ENCODE peak calls at places on chromosomes 4 and X, in five cellular contexts. E, L, G, J and N are unnamed samples.

GRCh38 chrX:23773601-23774175 is 9.3 kb upstream of the SAT1 start:
- DNase-seq in G (no peak), L (no peak), J (no peak), E (no peak), N (peak)

GRCh38 chr4:57048590-57049304 is 61.4 kb downstream of the IGFBP7 start:
- DNase-seq in L (no peak), J (no peak), G (no peak), E (no peak), N (no peak)

GRCh38 chrX:100980608-100981497 is 11.3 kb downstream of the ARL13A start:
- DNase-seq in G (no peak), E (peak), J (no peak), L (peak), N (no peak)

GRCh38 chr4:37470243-37470642 is 215.9 kb downstream of the RELL1 start:
- DNase-seq in G (no peak), L (no peak), E (no peak), J (no peak), N (no peak)

GRCh38 chrX:17046478-17047097 is 100.1 kb downstream of the REPS2 start:
- DNase-seq in E (no peak), L (peak), J (no peak), G (peak), N (peak)

GRCh38 chr4:78990938-78991810 is 51.9 kb upstream of the PAQR3 start:
- DNase-seq in J (no peak), G (no peak), L (no peak), E (no peak), N (no peak)

GRCh38 chrX:23465985-23466384 is 131.3 kb downstream of the PTCHD1 start:
- DNase-seq in L (no peak), E (no peak), J (no peak), G (no peak), N (no peak)

GRCh38 chr4:19888587-19888986 is 363.1 kb upstream of the SLIT2 start:
- DNase-seq in G (no peak), E (no peak), J (no peak), L (no peak), N (no peak)

GRCh38 chr4:136741468-136741867 is 790.8 kb downstream of the PCDH18 start:
- DNase-seq in J (no peak), E (no peak), G (no peak), L (no peak), N (no peak)

GRCh38 chr4:27463816-27464215 is 603.2 kb downstream of the STIM2 start:
- DNase-seq in L (peak), E (no peak), G (no peak), J (no peak), N (no peak)

GRCh38 chr4:188663369-188663768 is 524.1 kb downstream of the TRIML1 start:
- DNase-seq in L (no peak), E (no peak), G (no peak), J (no peak), N (no peak)

GRCh38 chr4:157220026-157220881 is at the start of gene GRIA2:
- DNase-seq in E (no peak), L (no peak), G (no peak), J (no peak), N (no peak)

GRCh38 chrX:10769165-10769564 is 148.8 kb upstream of the MID1 start:
- DNase-seq in G (no peak), E (no peak), J (no peak), L (peak), N (no peak)

GRCh38 chr4:58669783-58670182 is 1559.6 kb upstream of the IGFBP7 start:
- DNase-seq in G (no peak), E (no peak), J (no peak), L (no peak), N (no peak)

GRCh38 chr4:7905461-7905915 is 34.2 kb downstream of the AFAP1 start:
- DNase-seq in E (no peak), J (no peak), G (no peak), L (no peak), N (no peak)

GRCh38 chrX:75623535-75623934 is 100.7 kb upstream of the ZDHHC15 start:
- DNase-seq in L (no peak), G (no peak), J (no peak), E (no peak), N (no peak)

GRCh38 chr4:126610933-126611332 is 1021.8 kb upstream of the INTU start:
- DNase-seq in L (no peak), G (no peak), J (no peak), E (no peak), N (no peak)

GRCh38 chrX:45266456-45266855 is 65.8 kb upstream of the DIPK2B start:
- DNase-seq in G (no peak), L (no peak), E (no peak), J (no peak), N (no peak)

GRCh38 chr4:74627516-74627915 is 166.8 kb downstream of the BTC start:
- DNase-seq in E (no peak), G (no peak), L (no peak), J (no peak), N (no peak)

GRCh38 chr4:173801876-173802713 is 272.1 kb upstream of the HAND2 start:
- DNase-seq in L (no peak), E (no peak), J (no peak), G (no peak), N (no peak)

GRCh38 chr4:5278213-5278612 is 226.9 kb downstream of the STK32B start:
- DNase-seq in J (no peak), L (no peak), G (no peak), E (no peak), N (no peak)

GRCh38 chr4:19850909-19851308 is 400.8 kb upstream of the SLIT2 start:
- DNase-seq in E (no peak), L (peak), G (no peak), J (no peak), N (no peak)

DNA sequence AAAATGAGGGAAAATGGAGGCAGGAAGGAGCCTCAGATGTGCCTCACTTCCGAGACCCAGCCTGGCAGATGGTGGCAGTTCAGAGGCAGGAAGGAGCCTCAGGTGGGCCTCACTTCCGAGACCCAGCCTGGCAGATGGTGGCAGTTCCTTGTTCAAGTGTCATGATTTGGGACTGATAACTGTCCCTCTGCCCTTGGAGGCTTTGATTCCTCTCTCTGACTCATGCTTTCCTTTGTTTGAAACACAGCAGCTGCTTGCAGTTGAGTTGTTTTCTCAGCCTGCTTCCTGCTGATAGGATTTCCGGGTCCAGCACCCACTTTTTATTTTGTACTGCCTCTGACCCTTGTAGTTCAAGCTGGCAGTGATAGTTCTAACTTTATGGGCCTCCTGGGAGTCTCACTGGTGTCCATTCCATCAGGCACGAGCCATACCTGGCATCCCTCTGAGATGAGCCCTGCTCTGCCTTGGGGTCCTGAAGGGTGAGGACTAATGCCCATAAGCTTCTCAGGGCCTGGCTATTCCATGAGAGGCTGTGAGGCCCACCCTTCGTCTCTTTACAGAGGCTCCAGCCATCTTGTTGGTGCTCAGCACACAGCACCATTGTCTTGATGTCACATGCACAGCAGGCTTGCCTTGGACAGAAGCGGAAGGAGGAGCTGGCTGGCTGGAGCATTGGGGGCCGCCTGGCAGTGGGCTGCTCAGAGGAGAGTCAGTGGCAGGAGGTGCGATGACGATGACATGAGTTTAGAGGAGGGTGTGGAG is 13.0 kb downstream of the RGS12 start:
- DNase-seq in E (no peak), J (peak), L (no peak), G (no peak), N (no peak)
- TF ChIP-seq POLR2AphosphoS5 in E (no peak), J (no peak), L (no peak), G (no peak), N (peak)

DNA sequence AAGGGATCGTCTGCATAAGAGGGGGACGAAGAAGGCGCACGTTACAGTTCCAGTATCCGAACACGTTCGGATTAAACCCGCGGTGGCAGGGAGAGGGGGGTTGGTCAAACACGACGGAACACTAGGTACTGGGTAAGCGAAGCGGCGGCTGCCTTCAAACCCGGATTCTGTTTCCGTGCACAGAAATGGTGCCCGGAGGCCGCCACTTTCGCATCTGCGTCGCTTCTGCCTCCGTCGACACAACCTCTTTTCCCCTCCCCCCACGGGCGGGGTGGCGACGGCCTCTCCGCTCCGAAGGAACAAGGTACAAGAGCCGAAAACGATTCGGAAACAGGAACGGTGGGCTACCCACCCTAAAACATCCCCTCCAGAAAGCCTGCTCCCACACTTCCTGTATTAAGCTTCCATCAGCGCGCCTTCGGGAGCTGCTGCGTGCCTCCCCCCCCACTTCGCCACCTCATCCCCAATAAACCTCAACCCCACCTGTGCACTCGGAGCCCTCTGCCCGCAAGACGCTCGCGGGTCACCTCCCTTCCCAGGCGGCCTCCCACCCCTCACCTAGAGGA is 667 bp downstream of the G3BP2 start:
- DNase-seq in G (peak), E (peak), L (peak), J (peak), N (peak)
- TF ChIP-seq POLR2AphosphoS5 in G (peak), E (peak), L (peak), J (no peak), N (no peak)

GRCh38 chrX:131828482-131828881 is 194.6 kb upstream of the STK26 start:
- DNase-seq in L (no peak), J (no peak), E (no peak), G (no peak), N (no peak)

GRCh38 chrX:131826572-131826971 is 196.5 kb upstream of the STK26 start:
- DNase-seq in L (no peak), E (no peak), G (no peak), J (no peak), N (no peak)

GRCh38 chrX:131827935-131828334 is 195.2 kb upstream of the STK26 start:
- DNase-seq in E (no peak), G (no peak), J (no peak), L (no peak), N (no peak)

GRCh38 chrX:131831185-131831520 is 191.9 kb upstream of the STK26 start:
- DNase-seq in G (no peak), J (no peak), E (no peak), L (no peak), N (no peak)

DNA sequence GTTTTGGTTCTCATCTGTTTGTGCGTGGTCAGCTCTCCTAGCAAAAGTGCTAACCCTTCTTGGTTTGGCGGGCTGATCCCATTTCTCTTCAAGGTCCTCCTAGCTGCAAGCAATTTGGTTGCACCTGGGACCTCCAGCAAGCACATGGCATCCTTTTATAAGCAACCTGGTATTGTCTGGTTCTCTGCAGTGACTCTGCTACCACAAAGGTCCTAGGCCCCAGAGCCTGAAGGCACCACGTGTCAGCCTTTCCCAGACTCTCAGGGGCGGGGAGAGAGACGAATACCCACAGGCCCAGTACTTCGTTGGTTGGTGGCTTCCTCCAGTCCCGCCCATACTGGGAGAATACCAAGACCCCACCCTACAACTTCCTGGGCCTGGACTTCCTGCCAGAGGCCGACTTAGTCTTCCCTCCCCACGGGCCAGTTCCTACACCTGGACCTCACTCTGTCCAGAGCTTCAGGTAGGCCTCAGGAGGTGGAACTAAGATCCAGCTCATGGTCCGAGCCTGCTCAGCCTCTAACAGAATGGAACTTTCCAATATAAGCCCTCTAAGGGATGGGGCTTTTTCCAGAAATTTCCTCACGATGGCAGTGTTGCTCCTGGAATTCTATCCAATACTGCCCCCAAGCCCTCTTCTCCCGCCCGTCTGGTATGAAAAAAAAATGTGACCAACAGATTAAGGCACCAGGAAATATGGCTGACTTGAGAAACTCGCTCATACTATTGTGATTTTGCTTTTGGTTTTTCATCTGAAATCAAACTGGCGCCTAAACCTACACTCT is 192.5 kb upstream of the STK26 start:
- DNase-seq in G (no peak), J (no peak), E (peak), L (peak), N (peak)
- TF ChIP-seq POLR2AphosphoS5 in G (no peak), J (no peak), E (no peak), L (peak), N (no peak)

DNA sequence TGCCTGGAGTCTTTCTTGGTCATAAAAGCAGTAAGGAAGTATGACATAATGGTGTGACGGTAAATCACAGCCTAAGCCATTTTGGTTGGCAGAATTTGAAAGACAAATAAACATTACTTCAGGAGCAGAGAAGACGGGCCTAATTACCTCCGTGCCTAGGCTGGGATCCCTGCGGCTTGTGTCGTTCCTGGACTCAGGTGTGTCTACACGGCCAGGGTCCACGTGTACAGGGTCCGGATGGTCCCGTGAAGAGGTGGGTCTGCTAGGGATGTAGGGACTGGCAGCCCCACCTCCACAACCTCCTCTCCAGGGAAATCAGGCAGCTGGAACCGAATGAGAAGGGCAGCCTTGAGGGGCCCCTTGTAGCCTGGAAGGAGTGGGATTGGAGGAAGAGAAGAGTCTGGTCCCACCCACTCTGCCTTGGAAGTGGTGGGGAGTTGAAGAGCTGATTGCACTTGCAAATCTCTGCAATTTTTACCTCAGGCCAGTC is 55.4 kb upstream of the PLAC1 start:
- DNase-seq in E (no peak), J (no peak), G (no peak), L (no peak), N (no peak)
- TF ChIP-seq POLR2AphosphoS5 in E (no peak), J (no peak), G (no peak), L (no peak), N (no peak)

GRCh38 chrX:39725928-39726619 is 371.7 kb downstream of the BCOR start:
- DNase-seq in J (no peak), E (peak), L (no peak), G (no peak), N (no peak)
- TF ChIP-seq POLR2AphosphoS5 in J (no peak), E (no peak), L (no peak), G (no peak), N (no peak)

GRCh38 chr4:110364911-110365520 is 110.9 kb upstream of the ENPEP start:
- DNase-seq in L (no peak), G (no peak), J (no peak), E (no peak), N (no peak)
- TF ChIP-seq POLR2AphosphoS5 in L (no peak), G (no peak), J (no peak), E (no peak), N (no peak)

GRCh38 chrX:112844250-112844649 is 3.6 kb upstream of the AMOT start:
- DNase-seq in E (no peak), L (no peak), J (no peak), G (no peak), N (no peak)
- TF ChIP-seq POLR2AphosphoS5 in E (no peak), L (no peak), J (no peak), G (no peak), N (no peak)